ENCODE peak calls at places on chromosomes 12 and 14, in five cellular contexts. Z is AG20443, B is iPS-NIHi11, C is foreskin fibroblast, Y is Right ventricle myocardium superior. O is an unnamed sample.

GRCh38 chr14:101363880-101364391 is 197.4 kb upstream of the DIO3 start:
- DNase-seq in Y (no peak), C (no peak), B (no peak), Z (no peak), O (no peak)

GRCh38 chr12:24088751-24089150 is 139.3 kb upstream of the SOX5 start:
- DNase-seq in C (no peak), Z (no peak), Y (no peak), B (no peak), O (no peak)

GRCh38 chr14:28467611-28468010 is 299.0 kb upstream of the FOXG1 start:
- DNase-seq in Z (no peak), Y (no peak), B (no peak), C (no peak), O (no peak)

GRCh38 chr12:51871126-51871525 is 16.8 kb upstream of the ANKRD33 start:
- DNase-seq in C (no peak), Z (no peak), B (no peak), Y (peak; percentile 80), O (no peak)

GRCh38 chr12:56716933-56717880 is 7.9 kb downstream of the NACA start:
- DNase-seq in B (no peak), Y (no peak), C (no peak), Z (no peak), O (no peak)

GRCh38 chr12:15122349-15122748 is 98.9 kb downstream of the RERG start:
- DNase-seq in C (peak; percentile 5), Z (no peak), B (no peak), Y (no peak), O (no peak)

GRCh38 chr12:124680863-124681778 is 113.7 kb upstream of the NCOR2 start:
- DNase-seq in Y (peak; percentile 77), C (peak; percentile 96), Z (peak; percentile 92), B (peak; percentile 66), O (no peak)

GRCh38 chr14:76576047-76576741 is 185.1 kb upstream of the VASH1 start:
- DNase-seq in Y (no peak), B (no peak), Z (no peak), C (peak; percentile 5), O (no peak)

GRCh38 chr12:41202051-41202450 is 13.9 kb downstream of the PDZRN4 start:
- DNase-seq in C (no peak), Z (no peak), B (no peak), Y (no peak), O (no peak)

GRCh38 chr12:47935196-47935595 is 28.2 kb upstream of the TMEM106C start:
- DNase-seq in Z (peak; percentile 93), C (peak; percentile 95), Y (peak; percentile 75), B (no peak), O (no peak)

GRCh38 chr12:115785548-115785947 is 491.9 kb downstream of the MED13L start:
- DNase-seq in B (no peak), C (no peak), Z (no peak), Y (no peak), O (no peak)

GRCh38 chr14:82911930-82912329 is 1378.3 kb upstream of the SEL1L start:
- DNase-seq in Z (no peak), B (no peak), C (no peak), Y (no peak), O (no peak)

GRCh38 chr14:105855893-105856675 is 329.7 kb downstream of the TMEM121 start:
- DNase-seq in C (no peak), Y (peak; percentile 33), Z (no peak), B (peak; percentile 6), O (no peak)

GRCh38 chr14:21068521-21069387 is 1.4 kb upstream of the ARHGEF40 start:
- DNase-seq in Z (peak; percentile 67), Y (peak; percentile 69), B (peak; percentile 49), C (peak; percentile 79), O (peak; percentile 57)

GRCh38 chr12:59383426-59383822 is 212.4 kb upstream of the SLC16A7 start:
- DNase-seq in B (no peak), Y (no peak), C (peak; percentile 94), Z (no peak), O (no peak)

GRCh38 chr14:55974046-55974582 is 144.1 kb upstream of the PELI2 start:
- DNase-seq in Z (no peak), B (no peak), Y (no peak), C (no peak), O (no peak)

GRCh38 chr12:59084758-59085383 is 164.6 kb upstream of the LRIG3 start:
- DNase-seq in Z (peak; percentile 69), B (peak; percentile 15), C (peak; percentile 86), Y (no peak), O (peak; percentile 70)

GRCh38 chr12:21659383-21659782 is 1.7 kb upstream of the LDHB start:
- DNase-seq in Z (no peak), B (no peak), Y (no peak), C (no peak), O (no peak)